ENCODE peak calls at places on chromosomes 3 and 15, in six cellular contexts. R, N, G, J, X and E are unnamed samples. For H3K4me1, the result is how much of the 10 kb centered on the place peaks cover.

GRCh38 chr3:177102526-177102925 is 94.8 kb downstream of the TBL1XR1 start:
- ATAC-seq in R (no peak), N (no peak), G (peak), J (no peak), X (peak), E (no peak)

GRCh38 chr3:138899592-138899991 is 47.3 kb downstream of the FOXL2 start:
- ATAC-seq in R (no peak), N (no peak), G (no peak), J (no peak), X (no peak), E (no peak)

GRCh38 chr15:29140475-29141172 is 129.0 kb downstream of the NSMCE3 start:
- ATAC-seq in R (no peak), N (no peak), G (no peak), J (no peak), X (no peak), E (no peak)

GRCh38 chr15:50024183-50024795 is 94.7 kb downstream of the ATP8B4 start:
- ATAC-seq in R (no peak), N (no peak), G (no peak), J (no peak), X (peak), E (no peak)

GRCh38 chr3:37237252-37237651 is 62.9 kb upstream of the LRRFIP2 start:
- ATAC-seq in R (no peak), N (no peak), G (no peak), J (no peak), X (no peak), E (no peak)

GRCh38 chr3:43499256-43499655 is 122.6 kb downstream of the ANO10 start:
- ATAC-seq in R (no peak), N (no peak), G (peak), J (no peak), X (no peak), E (no peak)

GRCh38 chr3:117553461-117553860 is 843.9 kb downstream of the TUSC7 start:
- ATAC-seq in R (no peak), N (peak), G (no peak), J (no peak), X (peak), E (no peak)

GRCh38 chr15:64582202-64582601 is 121.8 kb downstream of the ZNF609 start:
- ATAC-seq in R (no peak), N (no peak), G (no peak), J (peak), X (no peak), E (no peak)

GRCh38 chr3:131350506-131350905 is 31.1 kb upstream of the NUDT16 start:
- ATAC-seq in R (no peak), N (no peak), G (no peak), J (no peak), X (no peak), E (no peak)

GRCh38 chr15:53693729-53694533 is 65.5 kb downstream of the WDR72 start:
- ATAC-seq in R (peak), N (no peak), G (peak), J (no peak), X (no peak), E (no peak)

GRCh38 chr15:76163429-76164020 is 103.7 kb downstream of the TMEM266 start:
- ATAC-seq in R (peak), N (no peak), G (peak), J (peak), X (peak), E (peak)

GRCh38 chr15:36601497-36601932 is 22.1 kb downstream of the CDIN1 start:
- ATAC-seq in R (peak), N (peak), G (peak), J (no peak), X (peak), E (peak)

GRCh38 chr3:25663324-25664065 is 1.2 kb downstream of the TOP2B start:
- ATAC-seq in R (no peak), N (peak), G (no peak), J (peak), X (no peak), E (no peak)

GRCh38 chr3:11306815-11307589 is 34.8 kb downstream of the ATG7 start:
- ATAC-seq in R (no peak), N (peak), G (no peak), J (no peak), X (no peak), E (no peak)

GRCh38 chr3:172557515-172558220 is 34.4 kb upstream of the TNFSF10 start:
- ATAC-seq in R (no peak), N (peak), G (peak), J (no peak), X (peak), E (peak)

GRCh38 chr3:124174910-124175874 is 183.3 kb upstream of the ROPN1 start:
- ATAC-seq in R (no peak), N (no peak), G (peak), J (no peak), X (no peak), E (no peak)

GRCh38 chr3:196177967-196178366 is 33.2 kb downstream of the ZDHHC19 start:
- ATAC-seq in R (no peak), N (no peak), G (no peak), J (peak), X (no peak), E (no peak)

GRCh38 chr3:56754753-56755365 is 46.9 kb downstream of the ARHGEF3 start:
- ATAC-seq in R (no peak), N (peak), G (peak), J (no peak), X (no peak), E (no peak)

GRCh38 chr3:44492496-44492895 is 15.0 kb upstream of the ZNF445 start:
- ATAC-seq in R (no peak), N (no peak), G (no peak), J (no peak), X (no peak), E (no peak)

GRCh38 chr3:178343433-178344038 is 192.7 kb upstream of the KCNMB2 start:
- ATAC-seq in R (no peak), N (no peak), G (peak), J (no peak), X (no peak), E (no peak)

GRCh38 chr15:84638103-84638502 is 16.0 kb downstream of the WDR73 start:
- ATAC-seq in R (no peak), N (no peak), G (no peak), J (peak), X (no peak), E (no peak)

GRCh38 chr3:10515884-10516495 is 10.6 kb upstream of the ATP2B2 start:
- ATAC-seq in R (no peak), N (peak), G (no peak), J (peak), X (no peak), E (no peak)

GRCh38 chr15:86590461-86590860 is 510.8 kb downstream of the AGBL1 start:
- ATAC-seq in R (no peak), N (no peak), G (no peak), J (no peak), X (no peak), E (no peak)

GRCh38 chr3:184726497-184726896 is 14.6 kb upstream of the MAGEF1 start:
- ATAC-seq in R (no peak), N (no peak), G (no peak), J (no peak), X (peak), E (no peak)

GRCh38 chr3:39329493-39329892 is at the start of gene CCR8:
- ATAC-seq in R (no peak), N (peak), G (no peak), J (no peak), X (no peak), E (no peak)

GRCh38 chr3:10184250-10184649 is 19.5 kb downstream of the IRAK2 start:
- ATAC-seq in R (no peak), N (no peak), G (no peak), J (no peak), X (no peak), E (no peak)

GRCh38 chr3:119883461-119884160 is 101.7 kb downstream of the NR1I2 start:
- ATAC-seq in R (no peak), N (no peak), G (no peak), J (peak), X (no peak), E (no peak)

GRCh38 chr3:172283848-172284357 is 164.4 kb downstream of the GHSR start:
- ATAC-seq in R (no peak), N (no peak), G (no peak), J (no peak), X (no peak), E (no peak)

GRCh38 chr3:39641210-39641718 is 168.1 kb upstream of the MYRIP start:
- ATAC-seq in R (no peak), N (no peak), G (no peak), J (no peak), X (no peak), E (no peak)

GRCh38 chr3:152667267-152667666 is 167.7 kb upstream of the P2RY1 start:
- ATAC-seq in R (no peak), N (no peak), G (no peak), J (no peak), X (no peak), E (no peak)

GRCh38 chr3:152664766-152665165 is 170.2 kb upstream of the P2RY1 start:
- ATAC-seq in R (no peak), N (no peak), G (no peak), J (no peak), X (no peak), E (no peak)

GRCh38 chr3:152671998-152672649 is 162.8 kb upstream of the P2RY1 start:
- ATAC-seq in R (no peak), N (no peak), G (peak), J (no peak), X (no peak), E (no peak)

GRCh38 chr3:152669560-152669959 is 165.4 kb upstream of the P2RY1 start:
- ATAC-seq in R (no peak), N (peak), G (no peak), J (no peak), X (no peak), E (no peak)
- TF ChIP-seq POLR2A in R (no peak), N (no peak), G (no peak), J (no peak), X (no peak), E (no peak)

GRCh38 chr15:60843482-60843881 is 364.5 kb upstream of the ICE2 start:
- ATAC-seq in R (no peak), N (no peak), G (no peak), J (no peak), X (no peak), E (no peak)

GRCh38 chr15:60844431-60845174 is 365.7 kb upstream of the ICE2 start:
- ATAC-seq in R (no peak), N (peak), G (no peak), J (no peak), X (no peak), E (no peak)

GRCh38 chr15:60840703-60841411 is 361.9 kb upstream of the ICE2 start:
- ATAC-seq in R (no peak), N (no peak), G (peak), J (no peak), X (no peak), E (no peak)

GRCh38 chr15:60842694-60843093 is 363.8 kb upstream of the ICE2 start:
- ATAC-seq in R (no peak), N (no peak), G (no peak), J (no peak), X (no peak), E (no peak)

DNA sequence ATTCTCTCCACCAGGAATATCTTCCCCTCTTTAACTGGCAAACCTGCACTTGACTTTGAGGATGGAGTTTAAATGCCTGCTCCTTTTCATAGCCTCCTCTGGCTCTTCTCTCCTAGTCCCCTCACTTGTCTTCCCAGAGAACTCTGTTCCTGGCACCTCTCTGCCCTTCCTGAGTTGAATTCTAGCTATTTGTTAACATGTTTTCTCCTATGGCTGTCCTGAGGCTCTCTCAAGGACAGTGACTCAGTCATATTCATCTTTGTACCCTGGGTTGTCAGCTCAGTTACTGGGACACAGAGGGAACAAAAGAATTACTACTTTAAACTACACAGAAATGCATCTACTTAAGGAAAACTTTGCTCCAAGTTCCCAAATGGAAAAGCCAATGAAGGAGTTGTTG is 365.1 kb upstream of the ICE2 start:
- ATAC-seq in R (no peak), N (no peak), G (no peak), J (peak), X (no peak), E (no peak)
- H3K4me1 ChIP-seq in R (under half), N (under half), G (under half), J (under half), X (under half), E (under half)

DNA sequence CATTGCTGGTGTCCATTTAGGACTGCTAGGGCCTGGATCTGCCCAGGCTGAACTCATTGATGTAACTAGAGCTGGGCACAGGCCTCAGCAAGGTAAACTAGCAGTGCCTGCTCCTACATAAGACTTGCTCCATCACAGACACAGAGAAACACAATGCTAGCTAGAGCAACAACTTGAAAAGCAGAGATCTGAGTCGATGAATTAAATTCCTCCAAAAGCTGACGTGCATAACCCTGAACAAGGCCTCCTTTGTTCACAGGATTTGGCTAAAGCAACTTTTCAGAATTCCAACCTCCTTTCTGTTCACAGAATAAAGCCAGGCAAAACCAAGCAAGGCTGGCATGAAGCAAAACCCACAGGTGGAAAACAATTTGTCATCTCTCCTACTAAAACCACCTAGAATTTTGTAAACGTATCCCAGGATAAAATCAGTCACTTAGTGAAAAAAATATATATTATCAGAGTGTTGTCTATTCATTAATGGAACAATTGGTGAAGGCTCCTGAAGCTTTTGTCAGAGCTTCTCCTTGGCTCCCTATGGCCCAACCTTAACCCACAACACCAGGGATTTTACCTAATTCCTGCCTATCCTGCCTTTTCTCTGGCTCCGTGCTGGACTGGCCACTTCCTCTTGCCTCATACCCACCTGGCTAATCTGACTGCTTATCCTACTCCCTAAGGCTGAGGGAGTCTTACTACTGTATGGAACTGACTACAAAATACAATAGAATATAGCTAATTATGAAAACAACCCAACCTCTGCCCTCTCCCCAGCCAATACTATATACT is 39.9 kb downstream of the PLCH1 start:
- ATAC-seq in R (peak), N (no peak), G (peak), J (peak), X (no peak), E (no peak)
- TF ChIP-seq POLR2A in R (no peak), N (no peak), G (no peak), J (no peak), X (no peak), E (no peak)

DNA sequence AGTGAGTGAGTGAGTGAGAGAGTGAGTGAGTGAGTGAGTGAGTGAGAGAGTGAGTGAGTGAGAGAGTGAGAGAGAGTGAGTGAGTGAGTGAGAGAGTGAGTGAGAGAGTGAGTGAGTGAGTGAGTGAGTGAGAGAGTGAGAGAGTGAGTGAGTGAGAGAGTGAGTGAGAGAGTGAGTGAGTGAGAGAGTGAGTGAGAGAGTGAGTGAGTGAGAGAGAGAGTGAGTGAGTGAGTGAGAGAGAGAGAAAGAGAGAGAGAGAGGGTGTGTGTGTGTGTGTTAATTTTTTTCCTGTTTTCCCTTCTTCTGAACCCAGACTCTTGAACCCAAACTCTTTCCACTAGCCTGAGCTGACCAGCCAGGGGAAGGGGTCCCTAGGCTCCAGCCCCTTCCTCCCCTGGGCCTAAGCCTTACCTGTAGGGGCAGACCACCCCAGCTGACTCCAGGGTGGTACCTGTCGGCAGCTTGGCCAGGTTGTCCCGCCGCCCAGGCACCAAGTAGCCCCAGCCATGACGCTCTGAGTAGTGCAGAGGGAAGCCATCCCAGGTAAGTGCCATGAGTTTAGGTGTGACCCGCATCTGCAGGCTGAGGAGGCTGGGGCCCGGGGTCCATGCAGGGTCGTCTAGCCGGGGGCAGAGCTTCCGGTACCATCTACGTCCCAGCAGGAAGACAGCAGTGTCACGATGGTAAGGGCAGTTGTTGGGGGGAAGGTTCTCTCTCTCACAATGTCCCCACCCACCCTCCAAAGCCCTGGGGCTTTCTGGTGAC is 9.4 kb downstream of the POLG start:
- ATAC-seq in R (no peak), N (no peak), G (no peak), J (no peak), X (no peak), E (no peak)
- H3K4me1 ChIP-seq in R (under half), N (under half), G (under half), J (under half), X (under half), E (under half)

GRCh38 chr3:190155752-190156151 is 35.1 kb upstream of the P3H2 start:
- ATAC-seq in R (no peak), N (peak), G (no peak), J (no peak), X (no peak), E (no peak)
- TF ChIP-seq POLR2A in R (no peak), N (no peak), G (no peak), J (no peak), X (no peak), E (no peak)

DNA sequence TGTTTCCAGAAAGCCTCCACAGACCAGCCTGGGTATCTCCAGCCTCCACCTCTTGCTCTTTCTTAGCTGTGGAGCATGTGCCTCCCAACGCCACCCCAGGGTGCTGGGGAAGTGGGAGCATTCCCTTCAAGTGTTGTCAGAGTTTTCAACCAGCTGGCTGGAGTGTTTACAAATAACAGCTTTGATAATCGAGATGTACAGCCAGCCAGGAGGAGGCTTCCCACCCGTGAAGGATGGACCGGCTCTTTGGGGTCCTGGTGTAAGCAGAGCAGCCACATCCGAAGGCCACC is 8.5 kb upstream of the OXTR start:
- ATAC-seq in R (no peak), N (no peak), G (no peak), J (no peak), X (no peak), E (no peak)
- H3K4me1 ChIP-seq in R (under half), N (under half), G (under half), J (under half), X (under half), E (under half)